ENCODE peak calls at places on chromosomes 4 and X, in five cellular contexts. One of them, this sample, is unnamed.
A peak's percentile ranks its signal among the peaks of the same experiment; 100 is the strongest.

GRCh38 chr4:124053872-124054538 is 657.4 kb downstream of the SPRY1 start:
- DNase-seq in K562: no peak
- DNase-seq in IMR-90: peak; percentile 24
- DNase-seq in esophagus squamous epithelium: no peak
- DNase-seq in breast epithelium: no peak
- DNase-seq in this sample: no peak

GRCh38 chrX:17294561-17294960 is 80.4 kb upstream of the NHS start:
- DNase-seq in esophagus squamous epithelium: no peak
- DNase-seq in K562: no peak
- DNase-seq in breast epithelium: no peak
- DNase-seq in IMR-90: no peak
- DNase-seq in this sample: no peak

GRCh38 chr4:15587649-15588048 is 67.5 kb downstream of the FBXL5 start:
- DNase-seq in esophagus squamous epithelium: no peak
- DNase-seq in breast epithelium: no peak
- DNase-seq in K562: no peak
- DNase-seq in IMR-90: no peak
- DNase-seq in this sample: no peak

GRCh38 chr4:141432000-141432712 is 204.2 kb upstream of the IL15 start:
- DNase-seq in breast epithelium: no peak
- DNase-seq in esophagus squamous epithelium: no peak
- DNase-seq in K562: no peak
- DNase-seq in IMR-90: peak; percentile 28
- DNase-seq in this sample: no peak

GRCh38 chr4:154004450-154004849 is 215.6 kb upstream of the SFRP2 start:
- DNase-seq in esophagus squamous epithelium: no peak
- DNase-seq in breast epithelium: no peak
- DNase-seq in IMR-90: no peak
- DNase-seq in K562: no peak
- DNase-seq in this sample: no peak

GRCh38 chr4:129037093-129037492 is 56.2 kb downstream of the SCLT1 start:
- DNase-seq in K562: no peak
- DNase-seq in esophagus squamous epithelium: no peak
- DNase-seq in IMR-90: no peak
- DNase-seq in breast epithelium: no peak
- DNase-seq in this sample: no peak

GRCh38 chr4:6114181-6114580 is 86.2 kb downstream of the JAKMIP1 start:
- DNase-seq in IMR-90: no peak
- DNase-seq in K562: no peak
- DNase-seq in breast epithelium: no peak
- DNase-seq in esophagus squamous epithelium: no peak
- DNase-seq in this sample: no peak

GRCh38 chr4:3461515-3462291 is 1.4 kb upstream of the DOK7 start:
- DNase-seq in esophagus squamous epithelium: no peak
- DNase-seq in breast epithelium: peak; percentile 91
- DNase-seq in K562: no peak
- DNase-seq in IMR-90: no peak
- DNase-seq in this sample: peak; percentile 77

GRCh38 chr4:48375651-48376291 is 34.4 kb downstream of the SLAIN2 start:
- DNase-seq in esophagus squamous epithelium: no peak
- DNase-seq in IMR-90: peak; percentile 96
- DNase-seq in K562: no peak
- DNase-seq in breast epithelium: no peak
- DNase-seq in this sample: peak; percentile 9

GRCh38 chrX:17629519-17629918 is 107.8 kb upstream of the SCML1 start:
- DNase-seq in esophagus squamous epithelium: no peak
- DNase-seq in K562: no peak
- DNase-seq in breast epithelium: no peak
- DNase-seq in IMR-90: no peak
- DNase-seq in this sample: no peak

GRCh38 chr4:128191115-128191897 is 96.3 kb downstream of the PGRMC2 start:
- DNase-seq in K562: peak; percentile 65
- DNase-seq in IMR-90: peak; percentile 77
- DNase-seq in esophagus squamous epithelium: no peak
- DNase-seq in breast epithelium: peak; percentile 54
- DNase-seq in this sample: peak; percentile 9

GRCh38 chrX:103464071-103464773 is 55.1 kb downstream of the RAB40A start:
- DNase-seq in IMR-90: peak; percentile 47
- DNase-seq in breast epithelium: no peak
- DNase-seq in K562: peak; percentile 34
- DNase-seq in esophagus squamous epithelium: no peak
- DNase-seq in this sample: no peak

GRCh38 chrX:68991691-68992345 is 163.0 kb downstream of the EFNB1 start:
- DNase-seq in breast epithelium: no peak
- DNase-seq in IMR-90: no peak
- DNase-seq in esophagus squamous epithelium: no peak
- DNase-seq in K562: no peak
- DNase-seq in this sample: no peak

GRCh38 chr4:47525154-47525819 is 40.2 kb downstream of the ATP10D start:
- DNase-seq in esophagus squamous epithelium: no peak
- DNase-seq in K562: no peak
- DNase-seq in breast epithelium: no peak
- DNase-seq in IMR-90: peak; percentile 97
- DNase-seq in this sample: peak; percentile 6

GRCh38 chr4:11566440-11567022 is 137.8 kb upstream of the HS3ST1 start:
- DNase-seq in esophagus squamous epithelium: no peak
- DNase-seq in breast epithelium: no peak
- DNase-seq in K562: no peak
- DNase-seq in IMR-90: peak; percentile 77
- DNase-seq in this sample: no peak

GRCh38 chr4:120432451-120432850 is 365.8 kb upstream of the MAD2L1 start:
- DNase-seq in esophagus squamous epithelium: no peak
- DNase-seq in breast epithelium: no peak
- DNase-seq in K562: no peak
- DNase-seq in IMR-90: no peak
- DNase-seq in this sample: no peak

GRCh38 chrX:119686087-119686639 is 6.8 kb downstream of the SEPTIN6 start:
- DNase-seq in IMR-90: no peak
- DNase-seq in breast epithelium: no peak
- DNase-seq in K562: no peak
- DNase-seq in esophagus squamous epithelium: no peak
- DNase-seq in this sample: no peak

GRCh38 chrX:45771114-45771513 is 570.4 kb upstream of the DIPK2B start:
- DNase-seq in esophagus squamous epithelium: no peak
- DNase-seq in breast epithelium: no peak
- DNase-seq in IMR-90: peak; percentile 96
- DNase-seq in K562: peak; percentile 6
- DNase-seq in this sample: no peak

GRCh38 chrX:126994011-126994410 is 174.5 kb downstream of the PRR32 start:
- DNase-seq in K562: no peak
- DNase-seq in breast epithelium: no peak
- DNase-seq in IMR-90: no peak
- DNase-seq in esophagus squamous epithelium: no peak
- DNase-seq in this sample: no peak

GRCh38 chr4:3070709-3071500 is 3.4 kb downstream of the HTT-AS start:
- DNase-seq in IMR-90: peak; percentile 42
- DNase-seq in K562: no peak
- DNase-seq in breast epithelium: no peak
- DNase-seq in esophagus squamous epithelium: no peak
- DNase-seq in this sample: peak; percentile 8

GRCh38 chr4:140986045-140986444 is 147.2 kb downstream of the RNF150 start:
- DNase-seq in K562: no peak
- DNase-seq in esophagus squamous epithelium: no peak
- DNase-seq in IMR-90: no peak
- DNase-seq in breast epithelium: no peak
- DNase-seq in this sample: no peak

GRCh38 chrX:138761380-138761779 is 49.9 kb upstream of the FGF13 start:
- DNase-seq in IMR-90: no peak
- DNase-seq in esophagus squamous epithelium: no peak
- DNase-seq in breast epithelium: no peak
- DNase-seq in K562: no peak
- DNase-seq in this sample: no peak

GRCh38 chr4:118367872-118368271 is 15.1 kb upstream of the PRSS12 start:
- DNase-seq in IMR-90: no peak
- DNase-seq in esophagus squamous epithelium: no peak
- DNase-seq in breast epithelium: no peak
- DNase-seq in K562: no peak
- DNase-seq in this sample: no peak

GRCh38 chr4:7206385-7206784 is 14.0 kb downstream of the SORCS2 start:
- DNase-seq in esophagus squamous epithelium: no peak
- DNase-seq in breast epithelium: no peak
- DNase-seq in IMR-90: peak; percentile 76
- DNase-seq in K562: peak; percentile 38
- DNase-seq in this sample: peak; percentile 53

GRCh38 chrX:1416965-1417760 is 25.2 kb upstream of the SLC25A6 start:
- DNase-seq in esophagus squamous epithelium: no peak
- DNase-seq in breast epithelium: no peak
- DNase-seq in IMR-90: no peak
- DNase-seq in K562: no peak
- DNase-seq in this sample: no peak
- TF ChIP-seq POLR2A in esophagus squamous epithelium: no peak
- TF ChIP-seq POLR2A in breast epithelium: no peak
- TF ChIP-seq POLR2A in IMR-90: no peak
- TF ChIP-seq POLR2A in K562: peak; percentile 60
- TF ChIP-seq POLR2A in this sample: no peak

GRCh38 chr4:87007345-87008181 is 72.8 kb downstream of the AFF1 start:
- DNase-seq in IMR-90: peak; percentile 54
- DNase-seq in breast epithelium: peak; percentile 62
- DNase-seq in K562: peak; percentile 68
- DNase-seq in esophagus squamous epithelium: no peak
- DNase-seq in this sample: no peak
- TF ChIP-seq POLR2A in IMR-90: no peak
- TF ChIP-seq POLR2A in breast epithelium: no peak
- TF ChIP-seq POLR2A in K562: no peak
- TF ChIP-seq POLR2A in esophagus squamous epithelium: no peak
- TF ChIP-seq POLR2A in this sample: no peak

GRCh38 chrX:136030357-136031225 is 45.4 kb downstream of the SLC9A6 start:
- DNase-seq in breast epithelium: no peak
- DNase-seq in K562: no peak
- DNase-seq in esophagus squamous epithelium: no peak
- DNase-seq in IMR-90: peak; percentile 76
- DNase-seq in this sample: no peak
- TF ChIP-seq POLR2A in breast epithelium: no peak
- TF ChIP-seq POLR2A in K562: no peak
- TF ChIP-seq POLR2A in esophagus squamous epithelium: no peak
- TF ChIP-seq POLR2A in IMR-90: no peak
- TF ChIP-seq POLR2A in this sample: no peak

DNA sequence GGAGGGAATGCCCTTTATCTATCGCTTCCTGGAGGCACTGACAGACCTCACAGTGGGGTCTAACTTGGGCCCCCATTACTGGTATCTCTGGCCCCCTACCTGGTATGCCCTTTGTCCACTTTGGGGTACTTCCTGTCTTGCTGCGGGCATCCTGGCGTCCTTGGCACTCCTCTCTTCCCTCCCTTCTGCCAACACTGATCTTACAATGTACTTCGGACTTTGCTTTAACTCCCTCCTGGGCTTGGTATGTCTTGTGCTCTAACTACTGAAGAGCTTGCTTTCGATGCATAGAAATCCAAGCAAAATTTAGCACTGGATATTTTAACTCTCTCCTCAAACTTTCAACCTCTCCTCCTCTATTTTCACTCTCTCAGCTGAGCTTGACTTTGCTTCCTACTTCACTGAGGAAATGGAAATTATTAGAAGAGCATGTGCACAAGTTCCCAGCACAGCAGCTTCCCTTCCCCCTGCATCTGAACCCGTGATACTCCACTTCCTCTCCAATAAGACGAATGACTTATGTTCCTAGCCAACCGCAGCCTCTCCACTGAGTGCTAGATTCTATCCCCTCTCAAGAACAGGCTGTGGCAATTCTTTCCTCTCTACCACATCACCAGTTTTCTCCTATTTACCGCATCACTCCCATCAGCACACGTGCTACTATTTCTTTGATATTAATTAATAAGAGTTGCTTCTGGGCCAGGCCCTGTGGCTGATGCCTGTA is 52.9 kb downstream of the SUPT20HL2 start:
- DNase-seq in IMR-90: peak; percentile 47
- DNase-seq in esophagus squamous epithelium: no peak
- DNase-seq in K562: no peak
- DNase-seq in breast epithelium: no peak
- DNase-seq in this sample: no peak
- TF ChIP-seq POLR2A in IMR-90: no peak
- TF ChIP-seq POLR2A in esophagus squamous epithelium: no peak
- TF ChIP-seq POLR2A in K562: no peak
- TF ChIP-seq POLR2A in breast epithelium: no peak
- TF ChIP-seq POLR2A in this sample: no peak

DNA sequence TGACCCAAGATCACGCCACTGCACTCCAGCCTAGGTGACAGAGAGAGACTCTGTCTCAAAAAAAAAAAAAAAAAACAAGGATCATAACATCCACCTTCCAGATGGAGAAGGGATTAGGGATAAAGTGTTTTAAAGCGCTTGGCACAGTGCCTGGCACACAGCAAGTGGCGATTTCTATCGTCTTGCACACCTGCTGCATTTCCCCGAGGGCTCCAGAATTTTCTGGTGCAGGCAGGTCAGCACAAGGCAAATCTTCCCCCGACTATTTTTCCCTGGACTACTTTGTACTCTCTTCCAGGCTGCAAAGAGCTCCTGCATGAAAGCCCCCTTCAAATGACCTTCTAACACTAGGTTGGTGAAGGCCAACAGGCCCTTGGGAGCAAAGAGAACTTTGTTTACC is 57.3 kb downstream of the APBB2 start:
- DNase-seq in IMR-90: no peak
- DNase-seq in esophagus squamous epithelium: no peak
- DNase-seq in breast epithelium: no peak
- DNase-seq in K562: no peak
- DNase-seq in this sample: no peak
- TF ChIP-seq POLR2A in IMR-90: no peak
- TF ChIP-seq POLR2A in esophagus squamous epithelium: no peak
- TF ChIP-seq POLR2A in breast epithelium: no peak
- TF ChIP-seq POLR2A in K562: no peak
- TF ChIP-seq POLR2A in this sample: no peak

GRCh38 chr4:10456270-10457254 is 664 bp downstream of the ZNF518B start:
- DNase-seq in breast epithelium: no peak
- DNase-seq in K562: peak; percentile 38
- DNase-seq in IMR-90: peak; percentile 56
- DNase-seq in esophagus squamous epithelium: no peak
- DNase-seq in this sample: no peak
- TF ChIP-seq POLR2A in breast epithelium: no peak
- TF ChIP-seq POLR2A in K562: peak; percentile 15
- TF ChIP-seq POLR2A in IMR-90: no peak
- TF ChIP-seq POLR2A in esophagus squamous epithelium: no peak
- TF ChIP-seq POLR2A in this sample: no peak